ENCODE peak calls at places on chromosomes 13 and 19, in six cellular contexts. F is fibroblast of lung, R is breast epithelium, O is ascending aorta, X is H1, B is mammary epithelial cell. G is an unnamed sample.

GRCh38 chr19:13033819-13034611 is 38.7 kb downstream of the NFIX start:
- DNase-seq in F (peak; percentile 69), R (peak; percentile 83), O (no peak), X (no peak), B (peak; percentile 68), G (no peak)

GRCh38 chr19:14674764-14675163 is at the start of gene ADGRE3:
- DNase-seq in F (no peak), R (no peak), O (no peak), X (no peak), B (no peak), G (no peak)

GRCh38 chr13:100365678-100366077 is 222.9 kb downstream of the GGACT start:
- DNase-seq in F (peak; percentile 16), R (no peak), O (no peak), X (no peak), B (no peak), G (peak; percentile 20)

GRCh38 chr19:34319785-34320184 is 45.2 kb upstream of the GPI start:
- DNase-seq in F (peak; percentile 93), R (no peak), O (peak; percentile 30), X (no peak), B (peak; percentile 35), G (no peak)

GRCh38 chr13:114140909-114141255 is 8.5 kb upstream of the RASA3 start:
- DNase-seq in F (no peak), R (no peak), O (no peak), X (no peak), B (no peak), G (no peak)

GRCh38 chr13:91280806-91281205 is 66.7 kb upstream of the MIR17HG start:
- DNase-seq in F (no peak), R (no peak), O (no peak), X (no peak), B (peak; percentile 11), G (no peak)

GRCh38 chr19:45097776-45098520 is 5.0 kb downstream of the PPP1R37 start:
- DNase-seq in F (peak; percentile 96), R (peak; percentile 80), O (no peak), X (no peak), B (peak; percentile 86), G (peak; percentile 94)

GRCh38 chr13:95902736-95903135 is 150.5 kb downstream of the UGGT2 start:
- DNase-seq in F (peak; percentile 8), R (no peak), O (no peak), X (no peak), B (no peak), G (no peak)

GRCh38 chr13:90375851-90376250 is 971.6 kb upstream of the MIR17HG start:
- DNase-seq in F (peak; percentile 30), R (no peak), O (no peak), X (no peak), B (no peak), G (peak; percentile 24)

GRCh38 chr19:57241181-57241580 is 749 bp downstream of the ZNF805 start:
- DNase-seq in F (peak; percentile 43), R (no peak), O (no peak), X (no peak), B (peak; percentile 12), G (peak; percentile 15)

GRCh38 chr19:45173816-45174215 is 4.2 kb downstream of the TRAPPC6A start:
- DNase-seq in F (peak; percentile 86), R (no peak), O (no peak), X (no peak), B (peak; percentile 52), G (no peak)

GRCh38 chr13:91946498-91947070 is 548.2 kb downstream of the GPC5 start:
- DNase-seq in F (peak; percentile 16), R (no peak), O (no peak), X (no peak), B (peak; percentile 0), G (no peak)

GRCh38 chr19:40489882-40490230 is 23.1 kb downstream of the SPTBN4 start:
- DNase-seq in F (no peak), R (no peak), O (no peak), X (no peak), B (no peak), G (no peak)

GRCh38 chr19:58554494-58555368 is at the start of gene CHMP2A:
- DNase-seq in F (peak; percentile 96), R (peak; percentile 99), O (peak; percentile 92), X (peak; percentile 88), B (peak; percentile 93), G (peak; percentile 94)

GRCh38 chr19:58553799-58554493 is 959 bp downstream of the CHMP2A start:
- DNase-seq in F (no peak), R (no peak), O (no peak), X (no peak), B (no peak), G (no peak)

GRCh38 chr19:58551123-58551497 is 3.8 kb downstream of the CHMP2A start:
- DNase-seq in F (no peak), R (no peak), O (no peak), X (no peak), B (no peak), G (no peak)

GRCh38 chr19:58551577-58552471 is 3.1 kb downstream of the CHMP2A start:
- DNase-seq in F (no peak), R (no peak), O (no peak), X (no peak), B (no peak), G (no peak)

GRCh38 chr19:58552655-58553054 is 2.2 kb downstream of the CHMP2A start:
- DNase-seq in F (no peak), R (no peak), O (no peak), X (no peak), B (no peak), G (no peak)
- H3K27ac ChIP-seq in F (no peak overlapping the region), R (no peak overlapping the region), O (no peak overlapping the region), X (no peak overlapping the region), B (no peak overlapping the region), G (no peak overlapping the region)

GRCh38 chr13:112728375-112729126 is 38.7 kb downstream of the ATP11A start:
- DNase-seq in F (no peak), R (no peak), O (no peak), X (no peak), B (no peak), G (no peak)

GRCh38 chr13:112724788-112725345 is 35.0 kb downstream of the ATP11A start:
- DNase-seq in F (no peak), R (no peak), O (no peak), X (no peak), B (no peak), G (no peak)

GRCh38 chr13:112727581-112727980 is 37.7 kb downstream of the ATP11A start:
- DNase-seq in F (no peak), R (no peak), O (no peak), X (no peak), B (no peak), G (no peak)

GRCh38 chr13:112725346-112726017 is 35.6 kb downstream of the ATP11A start:
- DNase-seq in F (peak; percentile 58), R (no peak), O (no peak), X (no peak), B (peak; percentile 58), G (no peak)

GRCh38 chr13:112726018-112726767 is 36.4 kb downstream of the ATP11A start:
- DNase-seq in F (no peak), R (no peak), O (no peak), X (no peak), B (no peak), G (no peak)
- H3K27ac ChIP-seq in F (no peak overlapping the region), R (no peak overlapping the region), O (no peak overlapping the region), X (no peak overlapping the region), B (no peak overlapping the region), G (no peak overlapping the region)

DNA sequence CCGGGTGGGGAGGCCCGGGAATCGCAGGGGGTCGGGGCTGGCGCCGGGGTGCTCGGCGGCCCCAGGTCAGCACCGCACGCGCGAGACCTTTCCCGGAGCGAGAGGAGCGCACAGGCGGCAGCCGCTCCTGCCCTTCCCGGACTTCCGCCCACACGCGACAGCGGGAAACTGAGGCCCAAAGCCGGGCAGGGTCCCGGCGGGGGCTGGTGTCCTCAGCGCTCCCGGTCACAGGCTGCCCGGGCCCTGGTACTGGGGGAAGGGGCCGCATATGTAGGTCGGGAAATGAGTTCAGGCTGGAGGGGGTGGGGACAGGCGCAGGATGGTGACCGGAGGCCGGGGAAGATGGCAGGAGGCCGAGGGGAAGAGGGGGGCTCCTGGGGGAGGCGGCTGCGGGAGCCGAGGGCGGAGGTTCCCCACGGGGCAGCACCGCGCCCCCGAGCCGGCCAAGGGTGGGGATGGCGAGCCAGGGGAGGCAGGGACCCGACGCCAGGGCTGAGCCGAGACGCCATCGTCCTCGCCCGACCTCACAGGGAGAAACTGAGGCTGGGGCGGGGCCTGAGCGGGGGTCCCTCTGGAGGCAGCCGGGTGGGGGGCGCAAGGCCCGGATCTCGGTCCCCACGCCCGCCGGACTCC is 662 bp downstream of the CBARP start:
- DNase-seq in F (no peak), R (no peak), O (no peak), X (no peak), B (no peak), G (no peak)
- H3K27ac ChIP-seq in F (peak overlapping the region; percentile 43), R (peak overlapping the region; percentile 13), O (peak overlapping the region; percentile 4), X (no peak overlapping the region), B (no peak overlapping the region), G (no peak overlapping the region)

GRCh38 chr13:98285852-98286594 is 109.0 kb upstream of the RNF113B start:
- DNase-seq in F (no peak), R (no peak), O (no peak), X (no peak), B (no peak), G (no peak)
- H3K27ac ChIP-seq in F (no peak overlapping the region), R (peak overlapping the region; percentile 10), O (no peak overlapping the region), X (no peak overlapping the region), B (no peak overlapping the region), G (no peak overlapping the region)

GRCh38 chr19:19202707-19203011 is 555 bp downstream of the NR2C2AP start:
- DNase-seq in F (no peak), R (no peak), O (no peak), X (no peak), B (peak; percentile 18), G (no peak)
- H3K27ac ChIP-seq in F (peak overlapping the region; percentile 65), R (peak overlapping the region; percentile 85), O (peak overlapping the region; percentile 69), X (no peak overlapping the region), B (peak overlapping the region; percentile 87), G (no peak overlapping the region)

GRCh38 chr19:4374451-4375163 is 25.7 kb downstream of the SH3GL1 start:
- DNase-seq in F (peak; percentile 86), R (no peak), O (peak; percentile 37), X (no peak), B (peak; percentile 74), G (peak; percentile 63)

GRCh38 chr19:4376991-4377781 is 23.2 kb downstream of the SH3GL1 start:
- DNase-seq in F (peak; percentile 40), R (no peak), O (no peak), X (no peak), B (peak; percentile 62), G (no peak)

GRCh38 chr19:4375620-4376228 is 24.6 kb downstream of the SH3GL1 start:
- DNase-seq in F (peak; percentile 76), R (no peak), O (no peak), X (no peak), B (no peak), G (peak; percentile 59)

GRCh38 chr19:4375164-4375619 is 25.2 kb downstream of the SH3GL1 start:
- DNase-seq in F (no peak), R (peak; percentile 77), O (no peak), X (peak; percentile 51), B (peak; percentile 61), G (no peak)

GRCh38 chr19:4376245-4376990 is 23.9 kb downstream of the SH3GL1 start:
- DNase-seq in F (no peak), R (no peak), O (no peak), X (no peak), B (peak; percentile 33), G (no peak)
- H3K27ac ChIP-seq in F (peak overlapping the region; percentile 42), R (peak overlapping the region; percentile 88), O (peak overlapping the region; percentile 98), X (peak overlapping the region; percentile 25), B (peak overlapping the region; percentile 60), G (no peak overlapping the region)

DNA sequence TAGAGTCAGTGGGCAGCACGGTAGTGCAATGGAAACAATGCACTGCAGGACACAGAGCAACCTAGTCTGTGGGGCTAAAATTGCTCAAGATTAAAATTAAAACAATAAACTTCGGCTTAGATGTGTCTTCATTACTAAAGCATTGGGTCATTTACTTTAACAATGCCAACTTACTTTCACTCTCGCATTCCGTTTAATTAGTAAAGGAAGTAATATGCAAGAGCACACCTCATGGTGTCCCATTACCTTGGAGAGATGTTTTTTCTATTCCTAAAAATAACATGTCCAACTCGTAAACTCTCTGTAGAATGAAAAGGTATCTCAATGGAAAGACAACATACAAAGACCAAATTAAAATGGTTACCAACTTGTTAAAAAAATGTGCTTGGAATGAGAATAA is 738.4 kb downstream of the PCDH17 start:
- DNase-seq in F (no peak), R (no peak), O (no peak), X (no peak), B (no peak), G (no peak)
- H3K27ac ChIP-seq in F (no peak overlapping the region), R (no peak overlapping the region), O (no peak overlapping the region), X (no peak overlapping the region), B (no peak overlapping the region), G (no peak overlapping the region)